ENCODE peak calls at places on chromosomes 1 and 21, in six cellular contexts. One of them, this sample, is unnamed.

GRCh38 chr1:166924829-166925541 is 48.9 kb upstream of the TADA1 start:
- DNase-seq in activated T-cell treated with anti-CD3 and anti-CD28 coated beads, Interleukin-2, amount 50 U/mL, for 72 hours: no peak
- DNase-seq in pancreas: no peak
- DNase-seq in left ventricle myocardium inferior: no peak
- DNase-seq in mesothelial cell of epicardium: no peak
- DNase-seq in Right ventricle myocardium inferior: no peak
- DNase-seq in this sample: no peak

GRCh38 chr1:94319319-94320180 is 82.2 kb upstream of the ARHGAP29 start:
- DNase-seq in activated T-cell treated with anti-CD3 and anti-CD28 coated beads, Interleukin-2, amount 50 U/mL, for 72 hours: no peak
- DNase-seq in pancreas: no peak
- DNase-seq in left ventricle myocardium inferior: no peak
- DNase-seq in mesothelial cell of epicardium: no peak
- DNase-seq in Right ventricle myocardium inferior: no peak
- DNase-seq in this sample: no peak

GRCh38 chr1:213883618-213884017 is 104.2 kb upstream of the PROX1 start:
- DNase-seq in activated T-cell treated with anti-CD3 and anti-CD28 coated beads, Interleukin-2, amount 50 U/mL, for 72 hours: no peak
- DNase-seq in pancreas: no peak
- DNase-seq in left ventricle myocardium inferior: no peak
- DNase-seq in mesothelial cell of epicardium: no peak
- DNase-seq in Right ventricle myocardium inferior: no peak
- DNase-seq in this sample: no peak

GRCh38 chr1:155176544-155177071 is 3.0 kb downstream of the TRIM46 start:
- DNase-seq in activated T-cell treated with anti-CD3 and anti-CD28 coated beads, Interleukin-2, amount 50 U/mL, for 72 hours: peak; percentile 88
- DNase-seq in pancreas: peak; percentile 88
- DNase-seq in left ventricle myocardium inferior: peak; percentile 83
- DNase-seq in mesothelial cell of epicardium: peak; percentile 71
- DNase-seq in Right ventricle myocardium inferior: peak; percentile 91
- DNase-seq in this sample: peak; percentile 51

GRCh38 chr1:76868154-76868882 is 1.0 kb downstream of the ST6GALNAC5 start:
- DNase-seq in activated T-cell treated with anti-CD3 and anti-CD28 coated beads, Interleukin-2, amount 50 U/mL, for 72 hours: peak; percentile 34
- DNase-seq in pancreas: peak; percentile 28
- DNase-seq in left ventricle myocardium inferior: no peak
- DNase-seq in mesothelial cell of epicardium: peak; percentile 35
- DNase-seq in Right ventricle myocardium inferior: no peak
- DNase-seq in this sample: no peak

GRCh38 chr1:221274373-221274772 is 395.1 kb downstream of the HLX start:
- DNase-seq in activated T-cell treated with anti-CD3 and anti-CD28 coated beads, Interleukin-2, amount 50 U/mL, for 72 hours: no peak
- DNase-seq in pancreas: no peak
- DNase-seq in left ventricle myocardium inferior: no peak
- DNase-seq in mesothelial cell of epicardium: no peak
- DNase-seq in Right ventricle myocardium inferior: no peak
- DNase-seq in this sample: no peak

GRCh38 chr21:14591882-14592281 is 45.8 kb upstream of the SAMSN1 start:
- DNase-seq in activated T-cell treated with anti-CD3 and anti-CD28 coated beads, Interleukin-2, amount 50 U/mL, for 72 hours: peak; percentile 15
- DNase-seq in pancreas: no peak
- DNase-seq in left ventricle myocardium inferior: no peak
- DNase-seq in mesothelial cell of epicardium: no peak
- DNase-seq in Right ventricle myocardium inferior: peak; percentile 39
- DNase-seq in this sample: no peak

GRCh38 chr1:88877382-88877825 is 14.0 kb downstream of the GTF2B start:
- DNase-seq in activated T-cell treated with anti-CD3 and anti-CD28 coated beads, Interleukin-2, amount 50 U/mL, for 72 hours: no peak
- DNase-seq in pancreas: no peak
- DNase-seq in left ventricle myocardium inferior: no peak
- DNase-seq in mesothelial cell of epicardium: no peak
- DNase-seq in Right ventricle myocardium inferior: no peak
- DNase-seq in this sample: no peak

GRCh38 chr1:207495816-207496792 is at the start of gene CR1:
- DNase-seq in activated T-cell treated with anti-CD3 and anti-CD28 coated beads, Interleukin-2, amount 50 U/mL, for 72 hours: peak; percentile 50
- DNase-seq in pancreas: no peak
- DNase-seq in left ventricle myocardium inferior: peak; percentile 36
- DNase-seq in mesothelial cell of epicardium: no peak
- DNase-seq in Right ventricle myocardium inferior: peak; percentile 85
- DNase-seq in this sample: no peak

GRCh38 chr1:218701131-218701530 is 356.0 kb downstream of the TGFB2 start:
- DNase-seq in activated T-cell treated with anti-CD3 and anti-CD28 coated beads, Interleukin-2, amount 50 U/mL, for 72 hours: no peak
- DNase-seq in pancreas: no peak
- DNase-seq in left ventricle myocardium inferior: no peak
- DNase-seq in mesothelial cell of epicardium: no peak
- DNase-seq in Right ventricle myocardium inferior: no peak
- DNase-seq in this sample: no peak

GRCh38 chr1:58815680-58816071 is 31.8 kb upstream of the JUN start:
- DNase-seq in activated T-cell treated with anti-CD3 and anti-CD28 coated beads, Interleukin-2, amount 50 U/mL, for 72 hours: peak; percentile 13
- DNase-seq in pancreas: peak; percentile 32
- DNase-seq in left ventricle myocardium inferior: peak; percentile 26
- DNase-seq in mesothelial cell of epicardium: no peak
- DNase-seq in Right ventricle myocardium inferior: no peak
- DNase-seq in this sample: no peak

GRCh38 chr1:36463773-36464604 is at the start of gene MRPS15:
- DNase-seq in activated T-cell treated with anti-CD3 and anti-CD28 coated beads, Interleukin-2, amount 50 U/mL, for 72 hours: peak; percentile 96
- DNase-seq in pancreas: peak; percentile 93
- DNase-seq in left ventricle myocardium inferior: peak; percentile 97
- DNase-seq in mesothelial cell of epicardium: peak; percentile 85
- DNase-seq in Right ventricle myocardium inferior: peak; percentile 98
- DNase-seq in this sample: peak; percentile 86

GRCh38 chr1:22108343-22109135 is 34.4 kb downstream of the WNT4 start:
- DNase-seq in activated T-cell treated with anti-CD3 and anti-CD28 coated beads, Interleukin-2, amount 50 U/mL, for 72 hours: no peak
- DNase-seq in pancreas: no peak
- DNase-seq in left ventricle myocardium inferior: no peak
- DNase-seq in mesothelial cell of epicardium: no peak
- DNase-seq in Right ventricle myocardium inferior: peak; percentile 63
- DNase-seq in this sample: no peak

GRCh38 chr1:220347654-220348175 is 75.5 kb upstream of the RAB3GAP2 start:
- DNase-seq in activated T-cell treated with anti-CD3 and anti-CD28 coated beads, Interleukin-2, amount 50 U/mL, for 72 hours: no peak
- DNase-seq in pancreas: no peak
- DNase-seq in left ventricle myocardium inferior: no peak
- DNase-seq in mesothelial cell of epicardium: no peak
- DNase-seq in Right ventricle myocardium inferior: no peak
- DNase-seq in this sample: no peak

GRCh38 chr1:175599212-175599681 is 144.1 kb downstream of the TNR start:
- DNase-seq in activated T-cell treated with anti-CD3 and anti-CD28 coated beads, Interleukin-2, amount 50 U/mL, for 72 hours: no peak
- DNase-seq in pancreas: no peak
- DNase-seq in left ventricle myocardium inferior: no peak
- DNase-seq in mesothelial cell of epicardium: no peak
- DNase-seq in Right ventricle myocardium inferior: no peak
- DNase-seq in this sample: no peak

This sample was measured in T-helper 22 cell.